ENCODE peak calls at places on chromosomes 5 and 9, in six cellular contexts. K, G, R, P, Z and F are unnamed samples.

GRCh38 chr5:36492998-36493655 is 113.3 kb upstream of the SLC1A3 start:
- DNase-seq in K (peak), G (no peak), R (no peak), P (no peak), Z (no peak), F (no peak)

GRCh38 chr9:34976992-34977391 is 12.6 kb upstream of the DNAJB5 start:
- DNase-seq in K (no peak), G (no peak), R (no peak), P (no peak), Z (no peak), F (no peak)

GRCh38 chr5:3382782-3383181 is 212.8 kb upstream of the IRX1 start:
- DNase-seq in K (no peak), G (no peak), R (no peak), P (no peak), Z (no peak), F (no peak)

GRCh38 chr9:107861075-107861474 is 371.5 kb upstream of the KLF4 start:
- DNase-seq in K (no peak), G (no peak), R (no peak), P (no peak), Z (peak), F (no peak)

GRCh38 chr9:133437753-133438531 is 15.8 kb downstream of the ADAMTS13 start:
- DNase-seq in K (no peak), G (no peak), R (no peak), P (peak), Z (no peak), F (no peak)

GRCh38 chr5:151064916-151065499 is 15.8 kb downstream of the TNIP1 start:
- DNase-seq in K (no peak), G (no peak), R (no peak), P (no peak), Z (no peak), F (no peak)

GRCh38 chr9:28620011-28620410 is 1046.7 kb upstream of the C9orf72 start:
- DNase-seq in K (no peak), G (no peak), R (no peak), P (no peak), Z (no peak), F (no peak)

GRCh38 chr9:88950341-88951141 is 40.7 kb upstream of the S1PR3 start:
- DNase-seq in K (peak), G (no peak), R (no peak), P (no peak), Z (no peak), F (no peak)

GRCh38 chr9:94867842-94868312 is 141.4 kb downstream of the AOPEP start:
- DNase-seq in K (peak), G (peak), R (no peak), P (no peak), Z (no peak), F (no peak)

GRCh38 chr9:76373173-76373771 is 21.0 kb downstream of the RFK start:
- DNase-seq in K (peak), G (peak), R (no peak), P (no peak), Z (no peak), F (no peak)

GRCh38 chr9:108672475-108673065 is 183.2 kb downstream of the ACTL7B start:
- DNase-seq in K (no peak), G (no peak), R (no peak), P (no peak), Z (no peak), F (no peak)

GRCh38 chr5:148352696-148353095 is 17.3 kb downstream of the SPINK9 start:
- DNase-seq in K (no peak), G (no peak), R (no peak), P (no peak), Z (no peak), F (no peak)

GRCh38 chr9:98314381-98315066 is 59.1 kb upstream of the TBC1D2 start:
- DNase-seq in K (peak), G (no peak), R (no peak), P (no peak), Z (peak), F (no peak)

GRCh38 chr9:137029058-137029922 is 1.3 kb upstream of the ABCA2 start:
- DNase-seq in K (peak), G (peak), R (no peak), P (peak), Z (peak), F (peak)

GRCh38 chr5:82796643-82797416 is 280.4 kb downstream of the TMEM167A start:
- DNase-seq in K (no peak), G (no peak), R (no peak), P (peak), Z (peak), F (no peak)

GRCh38 chr9:17063535-17064135 is 71.2 kb upstream of the CNTLN start:
- DNase-seq in K (peak), G (peak), R (no peak), P (peak), Z (peak), F (peak)

GRCh38 chr5:67305913-67306710 is 109.5 kb upstream of the CD180 start:
- DNase-seq in K (peak), G (no peak), R (no peak), P (no peak), Z (no peak), F (no peak)

GRCh38 chr9:86176468-86176867 is 77.1 kb upstream of the GOLM1 start:
- DNase-seq in K (no peak), G (no peak), R (no peak), P (no peak), Z (no peak), F (no peak)

GRCh38 chr5:35884789-35885172 is 28.1 kb downstream of the IL7R start:
- DNase-seq in K (no peak), G (no peak), R (no peak), P (no peak), Z (no peak), F (no peak)

GRCh38 chr5:773517-774264 is 10.8 kb downstream of the ZDHHC11B start:
- DNase-seq in K (no peak), G (no peak), R (no peak), P (peak), Z (no peak), F (no peak)

GRCh38 chr5:66713998-66714397 is 117.8 kb downstream of the MAST4 start:
- DNase-seq in K (no peak), G (peak), R (no peak), P (no peak), Z (peak), F (no peak)

GRCh38 chr5:76270214-76270613 is 132.9 kb upstream of the IQGAP2 start:
- DNase-seq in K (peak), G (peak), R (no peak), P (no peak), Z (no peak), F (no peak)

GRCh38 chr5:90293931-90294330 is 115.6 kb downstream of the CETN3 start:
- DNase-seq in K (peak), G (no peak), R (no peak), P (peak), Z (peak), F (no peak)

GRCh38 chr5:68093455-68094159 is 121.9 kb upstream of the PIK3R1 start:
- DNase-seq in K (no peak), G (no peak), R (no peak), P (no peak), Z (no peak), F (no peak)

GRCh38 chr5:9363026-9363793 is 182.7 kb downstream of the SEMA5A start:
- DNase-seq in K (no peak), G (no peak), R (no peak), P (no peak), Z (peak), F (no peak)

GRCh38 chr9:81804306-81804705 is 115.0 kb upstream of the TLE1 start:
- DNase-seq in K (peak), G (no peak), R (no peak), P (no peak), Z (no peak), F (no peak)

GRCh38 chr9:123742009-123742767 is 187.7 kb downstream of the DENND1A start:
- DNase-seq in K (peak), G (no peak), R (no peak), P (no peak), Z (no peak), F (peak)

GRCh38 chr9:107438211-107439030 is 51.1 kb downstream of the KLF4 start:
- DNase-seq in K (no peak), G (peak), R (peak), P (peak), Z (peak), F (no peak)

GRCh38 chr9:113042884-113043657 is 13.5 kb downstream of the ZFP37 start:
- DNase-seq in K (no peak), G (no peak), R (no peak), P (no peak), Z (peak), F (no peak)

GRCh38 chr5:432928-433791 is 9.8 kb upstream of the EXOC3 start:
- DNase-seq in K (no peak), G (no peak), R (no peak), P (peak), Z (no peak), F (no peak)

GRCh38 chr5:121913397-121913796 is 48.4 kb upstream of the SRFBP1 start:
- DNase-seq in K (no peak), G (no peak), R (no peak), P (no peak), Z (no peak), F (no peak)

GRCh38 chr9:16197578-16198370 is 644.9 kb downstream of the CCDC171 start:
- DNase-seq in K (peak), G (no peak), R (no peak), P (no peak), Z (no peak), F (no peak)

GRCh38 chr9:108479989-108480652 is 375.7 kb downstream of the ACTL7B start:
- DNase-seq in K (no peak), G (no peak), R (no peak), P (no peak), Z (no peak), F (no peak)

GRCh38 chr5:149847611-149848010 is 97.0 kb downstream of the PDE6A start:
- DNase-seq in K (no peak), G (no peak), R (no peak), P (no peak), Z (no peak), F (no peak)

GRCh38 chr5:149803641-149804468 is 73.7 kb downstream of the PPARGC1B start:
- DNase-seq in K (peak), G (no peak), R (no peak), P (no peak), Z (no peak), F (no peak)

GRCh38 chr5:172699999-172700685 is 59.1 kb downstream of the NEURL1B start:
- DNase-seq in K (no peak), G (no peak), R (no peak), P (peak), Z (peak), F (no peak)

GRCh38 chr5:172696171-172696849 is 55.2 kb downstream of the NEURL1B start:
- DNase-seq in K (no peak), G (no peak), R (no peak), P (no peak), Z (no peak), F (no peak)

GRCh38 chr5:172695431-172696054 is 54.5 kb downstream of the NEURL1B start:
- DNase-seq in K (no peak), G (no peak), R (no peak), P (no peak), Z (no peak), F (no peak)

GRCh38 chr5:172699423-172699822 is 58.4 kb downstream of the NEURL1B start:
- DNase-seq in K (no peak), G (no peak), R (no peak), P (no peak), Z (no peak), F (no peak)

DNA sequence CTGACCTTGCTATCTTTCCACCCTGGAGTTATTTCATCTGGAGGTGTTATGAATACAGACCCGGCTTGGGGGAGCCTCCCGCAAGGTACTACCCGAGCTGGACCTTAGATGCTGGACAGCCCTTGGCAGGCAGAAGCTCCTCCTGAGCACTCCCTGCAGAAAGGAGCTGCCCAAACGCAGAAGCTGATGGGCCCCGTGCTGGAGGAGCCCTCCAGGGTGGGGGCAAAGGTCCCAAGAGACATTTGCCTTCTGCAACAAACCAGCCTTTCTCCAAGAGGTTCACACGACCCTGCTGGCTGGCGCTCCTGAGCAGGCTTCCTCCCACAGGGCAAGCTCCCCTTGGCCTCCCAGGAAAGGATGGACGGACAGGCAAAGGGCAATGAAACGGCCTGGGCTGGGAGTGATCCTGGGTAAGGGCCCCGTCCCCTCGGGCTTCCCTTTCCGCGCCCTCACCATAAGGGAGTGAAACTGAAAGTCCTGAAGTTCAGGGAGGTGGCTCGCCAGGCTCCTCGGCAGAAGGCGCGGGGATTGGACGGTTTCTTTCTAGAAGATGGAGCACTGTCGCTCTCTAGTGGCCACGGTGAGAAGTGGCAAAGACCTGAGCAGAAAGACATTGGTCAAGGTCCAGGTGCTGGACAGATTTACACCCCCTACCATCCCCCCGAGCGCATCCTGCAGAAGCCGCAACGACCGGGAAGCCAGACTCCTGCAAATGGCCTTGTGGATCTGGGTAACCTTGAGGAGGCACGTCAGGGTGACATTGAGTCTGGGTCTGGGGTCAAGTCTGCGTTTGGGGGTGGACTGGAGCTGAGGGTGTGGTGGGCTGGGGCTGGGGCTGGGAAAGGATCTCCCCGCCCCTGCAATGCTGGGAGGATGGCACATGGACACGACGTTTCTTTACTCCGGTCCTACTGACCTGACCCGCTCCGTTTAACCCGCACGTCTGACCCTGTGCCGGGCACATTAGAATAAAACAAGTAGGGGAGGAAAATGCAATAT is 56.4 kb downstream of the NEURL1B start:
- DNase-seq in K (peak), G (peak), R (no peak), P (peak), Z (peak), F (peak)
- H3K4ac ChIP-seq in K (peak), G (peak), R (no peak), P (no peak), Z (no peak), F (no peak)

DNA sequence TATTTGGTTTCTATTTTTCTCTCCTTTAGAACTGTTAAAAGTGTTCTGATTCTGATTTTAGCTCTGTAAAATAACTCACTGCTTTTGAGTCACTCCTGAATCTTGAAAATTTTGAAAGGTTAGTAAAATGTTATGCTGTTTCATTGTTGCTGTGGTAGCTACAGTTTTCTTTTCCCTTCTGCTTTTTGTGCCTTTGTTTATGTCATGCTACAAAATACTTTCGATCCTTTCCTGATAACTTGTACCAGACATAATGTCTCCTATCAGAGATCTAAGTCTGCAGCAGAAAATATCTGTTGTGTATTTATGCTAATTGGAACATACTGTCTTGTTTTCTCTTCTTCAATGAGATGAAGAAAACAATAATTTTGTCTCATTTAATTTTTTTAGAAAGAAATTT is 26.9 kb upstream of the CEP120 start:
- DNase-seq in K (no peak), G (no peak), R (no peak), P (no peak), Z (no peak), F (no peak)
- H3K4ac ChIP-seq in K (no peak), G (no peak), R (no peak), P (no peak), Z (no peak), F (no peak)

GRCh38 chr5:131164931-131165727 is at the start of gene HINT1:
- DNase-seq in K (peak), G (peak), R (peak), P (peak), Z (peak), F (peak)
- H3K4ac ChIP-seq in K (peak), G (peak), R (peak), P (no peak), Z (peak), F (no peak)

GRCh38 chr9:134475051-134475790 is 149.0 kb downstream of the RXRA start:
- DNase-seq in K (peak), G (no peak), R (no peak), P (no peak), Z (no peak), F (no peak)
- H3K4ac ChIP-seq in K (peak), G (no peak), R (no peak), P (no peak), Z (no peak), F (no peak)

DNA sequence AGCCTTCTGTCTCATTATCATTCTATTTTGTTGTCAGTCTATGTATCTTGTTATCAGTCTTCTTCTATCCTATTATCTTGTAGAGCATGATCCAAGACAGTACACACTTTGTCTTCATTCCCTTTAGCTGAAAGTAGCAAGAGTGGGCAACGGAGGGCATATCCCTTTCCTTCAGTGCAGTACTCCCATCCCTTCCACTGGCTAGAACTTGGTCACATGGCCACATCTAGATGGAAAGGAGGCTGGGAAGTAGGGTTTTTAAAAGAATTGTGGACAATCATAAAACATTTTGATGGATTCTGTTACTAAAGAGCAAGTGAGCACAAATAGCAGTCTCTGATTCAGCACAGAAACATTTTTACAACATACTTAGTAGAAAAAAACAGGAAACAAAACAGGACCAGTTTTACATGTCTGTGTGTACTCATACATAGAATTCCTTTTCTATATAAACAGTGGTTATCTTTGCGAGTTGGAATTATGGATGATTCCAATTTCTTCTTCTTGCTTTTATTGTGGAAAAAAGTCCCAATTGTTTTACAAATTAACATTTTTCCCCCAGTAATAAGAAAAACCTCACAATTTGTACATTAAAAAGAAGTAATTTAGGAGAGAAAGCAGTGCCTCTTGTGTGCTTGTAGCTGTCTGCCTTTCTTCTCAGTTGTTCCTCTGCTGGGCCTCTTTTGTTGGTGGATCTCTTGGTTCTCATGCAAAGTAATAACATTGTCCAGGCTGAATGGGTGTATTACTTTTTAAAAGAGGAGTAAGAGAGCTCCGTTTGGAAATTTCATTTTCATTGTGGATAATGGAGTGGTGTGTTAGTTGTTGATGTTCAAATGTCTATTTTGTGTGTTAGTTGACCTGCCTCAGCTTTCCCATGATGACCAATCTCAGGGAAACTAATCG is 410.9 kb upstream of the TRPC7 start:
- DNase-seq in K (peak), G (no peak), R (no peak), P (no peak), Z (no peak), F (no peak)
- H3K4ac ChIP-seq in K (no peak), G (no peak), R (no peak), P (no peak), Z (no peak), F (no peak)